ENCODE peak calls at places on chromosomes 12 and 14, in seven cellular contexts. N is AG04450, T is mammary epithelial cell, U is HCT116, Z is AG09319, C is retinal pigment epithelial cell, L is HL-60. I is an unnamed sample.

GRCh38 chr12:108597559-108598471 is at the start of gene TMEM119:
- DNase-seq in L (no peak), N (no peak), U (no peak), Z (peak; percentile 74), C (no peak), T (no peak), I (no peak)

GRCh38 chr14:80100681-80101080 is 110.6 kb downstream of the DIO2 start:
- DNase-seq in N (no peak), C (no peak), L (no peak), Z (no peak), T (no peak), U (no peak), I (no peak)

GRCh38 chr14:70822706-70823185 is 13.4 kb upstream of the MAP3K9 start:
- DNase-seq in T (no peak), C (no peak), U (no peak), Z (no peak), N (no peak), L (no peak), I (no peak)

GRCh38 chr14:24273422-24273998 is 2.1 kb upstream of the RABGGTA start:
- DNase-seq in T (peak; percentile 46), N (no peak), Z (no peak), C (no peak), L (peak; percentile 28), U (no peak), I (peak; percentile 38)

GRCh38 chr12:93572712-93573551 is 457 bp downstream of the SOCS2 start:
- DNase-seq in N (no peak), U (no peak), Z (no peak), C (no peak), L (no peak), T (peak; percentile 15), I (peak; percentile 33)

GRCh38 chr14:35395283-35395682 is 9.3 kb downstream of the NFKBIA start:
- DNase-seq in N (no peak), T (no peak), L (no peak), U (no peak), Z (no peak), C (no peak), I (no peak)

GRCh38 chr12:80352476-80352875 is 91.6 kb upstream of the PTPRQ start:
- DNase-seq in T (peak; percentile 36), Z (no peak), N (no peak), C (no peak), L (no peak), U (no peak), I (no peak)

GRCh38 chr12:121955258-121956040 is 37.1 kb downstream of the CFAP251 start:
- DNase-seq in Z (no peak), N (no peak), U (peak; percentile 24), T (peak; percentile 10), C (no peak), L (no peak), I (peak; percentile 18)

GRCh38 chr12:53380797-53381738 is 1.1 kb downstream of the SP1 start:
- DNase-seq in C (no peak), N (no peak), L (peak; percentile 42), U (no peak), Z (no peak), T (peak; percentile 65), I (no peak)

GRCh38 chr12:47274725-47275124 is 195.0 kb upstream of the AMIGO2 start:
- DNase-seq in N (no peak), L (no peak), T (no peak), Z (no peak), C (no peak), U (no peak), I (no peak)

GRCh38 chr12:32939801-32940200 is 43.2 kb upstream of the PKP2 start:
- DNase-seq in L (no peak), U (no peak), T (no peak), Z (no peak), N (no peak), C (no peak), I (no peak)

GRCh38 chr12:68303850-68304249 is 28.3 kb downstream of the MDM1 start:
- DNase-seq in N (no peak), L (no peak), T (no peak), Z (no peak), C (no peak), U (no peak), I (no peak)

GRCh38 chr12:121334513-121335343 is 17.5 kb downstream of the ANAPC5 start:
- DNase-seq in U (peak; percentile 46), N (peak; percentile 36), Z (peak; percentile 40), L (peak; percentile 55), T (peak; percentile 56), C (peak; percentile 29), I (peak; percentile 72)

GRCh38 chr12:54725233-54725843 is 77.2 kb upstream of the DCD start:
- DNase-seq in N (no peak), U (peak; percentile 48), T (no peak), L (peak; percentile 19), Z (no peak), C (no peak), I (no peak)

GRCh38 chr12:114666746-114667668 is 17.0 kb downstream of the TBX3 start:
- DNase-seq in U (no peak), L (no peak), T (no peak), N (no peak), C (no peak), Z (peak; percentile 84), I (no peak)

GRCh38 chr12:26031318-26031717 is 72.8 kb downstream of the RASSF8 start:
- DNase-seq in T (no peak), N (no peak), L (no peak), U (no peak), Z (no peak), C (no peak), I (no peak)

GRCh38 chr14:105853089-105853906 is 326.9 kb downstream of the TMEM121 start:
- DNase-seq in U (no peak), C (no peak), Z (no peak), L (no peak), T (no peak), N (no peak), I (no peak)

GRCh38 chr12:7113389-7113871 is 4.4 kb upstream of the C1RL start:
- DNase-seq in L (peak; percentile 41), Z (no peak), U (no peak), C (no peak), T (peak; percentile 17), N (no peak), I (peak; percentile 72)

GRCh38 chr12:76085159-76085868 is 829 bp upstream of the NAP1L1 start:
- DNase-seq in U (no peak), N (no peak), C (no peak), Z (no peak), L (no peak), T (peak; percentile 10), I (peak; percentile 50)

GRCh38 chr12:57874166-57875108 is 27.9 kb upstream of the CTDSP2 start:
- DNase-seq in T (no peak), U (no peak), L (peak; percentile 50), Z (no peak), C (no peak), N (no peak), I (no peak)

GRCh38 chr14:34665785-34666425 is 36.0 kb upstream of the SNX6 start:
- DNase-seq in C (peak; percentile 81), L (peak; percentile 31), N (peak; percentile 80), Z (peak; percentile 22), T (peak; percentile 57), U (no peak), I (no peak)

GRCh38 chr14:76348898-76349297 is 27.0 kb upstream of the ESRRB start:
- DNase-seq in U (peak; percentile 74), T (peak; percentile 65), N (no peak), C (no peak), L (no peak), Z (peak; percentile 20), I (no peak)

GRCh38 chr12:85405781-85406522 is 125.9 kb downstream of the ALX1 start:
- DNase-seq in N (no peak), L (no peak), C (peak; percentile 77), Z (peak; percentile 15), U (no peak), T (no peak), I (no peak)

GRCh38 chr14:35123388-35123703 is 994 bp downstream of the PRORP start:
- DNase-seq in Z (no peak), U (no peak), T (no peak), N (no peak), L (peak; percentile 2), C (no peak), I (no peak)

GRCh38 chr14:97156705-97157104 is 359.5 kb downstream of the VRK1 start:
- DNase-seq in T (no peak), N (no peak), L (no peak), Z (no peak), C (no peak), U (no peak), I (no peak)

GRCh38 chr12:121033625-121034349 is 5.3 kb downstream of the OASL start:
- DNase-seq in U (peak; percentile 39), T (peak; percentile 92), N (no peak), Z (peak; percentile 7), L (no peak), C (peak; percentile 31), I (peak; percentile 45)

GRCh38 chr12:91406920-91407341 is 224.3 kb upstream of the DCN start:
- DNase-seq in Z (no peak), L (no peak), U (peak; percentile 13), N (no peak), C (peak; percentile 98), T (peak; percentile 100), I (peak; percentile 76)

DNA sequence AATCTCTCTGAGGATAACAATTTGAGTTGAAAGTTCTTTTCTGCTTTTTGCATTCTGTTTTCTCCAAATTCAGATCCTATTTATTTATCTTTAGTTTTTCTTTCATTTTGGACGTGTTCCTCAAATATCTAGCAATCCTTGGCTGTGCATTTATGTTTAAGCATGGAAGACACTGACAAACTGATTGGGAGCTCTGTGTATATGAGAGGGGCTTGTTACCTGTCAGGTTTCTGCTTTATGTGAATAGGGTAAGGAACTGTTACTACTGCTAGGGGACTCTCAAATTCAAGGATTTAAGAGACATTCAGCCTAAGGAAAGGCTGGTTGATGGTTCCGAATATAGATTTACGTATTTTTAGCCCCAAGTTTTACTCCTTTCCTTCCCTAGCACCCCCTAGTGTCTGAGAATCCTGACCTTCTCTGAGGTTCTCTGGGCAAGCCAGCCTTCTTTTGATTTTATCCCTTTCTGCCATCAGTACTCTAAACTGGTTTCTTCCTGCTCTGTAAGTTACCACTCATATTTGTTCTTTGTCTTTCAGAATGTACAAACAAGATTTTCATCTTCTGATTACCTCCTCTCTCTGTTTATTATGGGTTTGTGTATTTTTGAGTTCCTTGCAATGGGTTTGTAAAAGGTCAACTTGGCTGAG is 30.5 kb downstream of the YLPM1 start:
- DNase-seq in Z (no peak), T (no peak), N (no peak), L (no peak), C (no peak), U (no peak), I (no peak)
- TF ChIP-seq CTCF in Z (peak; percentile 37), T (peak; percentile 36), N (peak; percentile 39), L (no peak), C (peak; percentile 46), U (peak; percentile 44), I (no peak)

GRCh38 chr12:119803391-119803791 is 73.7 kb downstream of the CIT start:
- DNase-seq in L (no peak), U (no peak), N (no peak), Z (peak; percentile 42), T (no peak), C (no peak), I (no peak)
- TF ChIP-seq CTCF in L (no peak), U (no peak), N (no peak), Z (no peak), T (no peak), C (peak; percentile 2), I (no peak)

GRCh38 chr14:63287661-63288483 is 30.9 kb downstream of the GPHB5 start:
- DNase-seq in N (peak; percentile 20), T (no peak), L (no peak), Z (no peak), U (no peak), C (no peak), I (no peak)
- TF ChIP-seq CTCF in N (no peak), T (no peak), L (no peak), Z (no peak), U (no peak), C (no peak), I (no peak)

GRCh38 chr12:884746-885414 is 64.6 kb downstream of the RAD52 start:
- DNase-seq in Z (no peak), U (no peak), T (no peak), N (no peak), C (no peak), L (no peak), I (no peak)
- TF ChIP-seq CTCF in Z (no peak), U (no peak), T (no peak), N (no peak), C (no peak), L (no peak), I (no peak)